ENCODE peak calls at places on chromosomes 7 and 10, in nine cellular contexts. X is ovary, V is body of pancreas, B is stomach, T is K562, E is IMR-90, Y is H54, I is A549, S is transverse colon. A is an unnamed sample.
A peak's percentile ranks its signal among the peaks of the same experiment; 100 is the strongest.

GRCh38 chr10:13462551-13462950 is 66.3 kb downstream of the BEND7 start:
- DNase-seq in X (no peak), V (no peak), B (no peak), T (no peak), E (peak; percentile 53), Y (no peak), I (no peak), S (no peak), A (no peak)

GRCh38 chr10:88990528-88991160 is at the start of gene FAS:
- DNase-seq in X (peak; percentile 77), V (peak; percentile 62), B (peak; percentile 68), T (no peak), E (peak; percentile 57), Y (peak; percentile 74), I (peak; percentile 69), S (peak; percentile 86), A (peak; percentile 55)

GRCh38 chr7:35707422-35707821 is 12.5 kb upstream of the HERPUD2 start:
- DNase-seq in X (no peak), V (no peak), B (no peak), T (no peak), E (peak; percentile 60), Y (no peak), I (no peak), S (no peak), A (no peak)

GRCh38 chr10:116307450-116307849 is 16.8 kb upstream of the CCDC172 start:
- DNase-seq in X (no peak), V (no peak), B (no peak), T (no peak), E (no peak), Y (no peak), I (no peak), S (no peak), A (no peak)

GRCh38 chr10:79049931-79050895 is 18.6 kb upstream of the ZMIZ1 start:
- DNase-seq in X (peak; percentile 3), V (no peak), B (no peak), T (no peak), E (peak; percentile 22), Y (no peak), I (no peak), S (no peak), A (peak; percentile 66)

GRCh38 chr10:8047452-8048280 is 6.8 kb upstream of the GATA3 start:
- DNase-seq in X (no peak), V (no peak), B (no peak), T (no peak), E (no peak), Y (no peak), I (no peak), S (no peak), A (no peak)

GRCh38 chr10:12849351-12850181 is 151.9 kb downstream of the CCDC3 start:
- DNase-seq in X (no peak), V (no peak), B (no peak), T (no peak), E (no peak), Y (no peak), I (no peak), S (no peak), A (no peak)

GRCh38 chr10:123643315-123643714 is 22.8 kb upstream of the GPR26 start:
- DNase-seq in X (no peak), V (no peak), B (peak; percentile 15), T (no peak), E (no peak), Y (no peak), I (no peak), S (no peak), A (no peak)

GRCh38 chr10:74189999-74190421 is 39.0 kb downstream of the ADK start:
- DNase-seq in X (no peak), V (no peak), B (no peak), T (peak; percentile 32), E (peak; percentile 93), Y (no peak), I (no peak), S (peak; percentile 21), A (peak; percentile 13)

GRCh38 chr10:82394122-82394521 is 519.1 kb downstream of the NRG3 start:
- DNase-seq in X (no peak), V (peak; percentile 55), B (peak; percentile 61), T (no peak), E (no peak), Y (no peak), I (no peak), S (no peak), A (no peak)

GRCh38 chr7:69812756-69813155 is 214.5 kb downstream of the AUTS2 start:
- DNase-seq in X (no peak), V (no peak), B (no peak), T (no peak), E (no peak), Y (no peak), I (no peak), S (no peak), A (no peak)

GRCh38 chr10:113875212-113875611 is 20.8 kb downstream of the NHLRC2 start:
- DNase-seq in X (no peak), V (peak; percentile 26), B (no peak), T (no peak), E (no peak), Y (no peak), I (no peak), S (no peak), A (no peak)

GRCh38 chr10:11401314-11402222 is 209.9 kb downstream of the USP6NL start:
- DNase-seq in X (no peak), V (no peak), B (no peak), T (no peak), E (no peak), Y (no peak), I (no peak), S (no peak), A (no peak)

GRCh38 chr10:48798486-48799254 is 114.0 kb downstream of the WDFY4 start:
- DNase-seq in X (no peak), V (no peak), B (no peak), T (no peak), E (peak; percentile 22), Y (no peak), I (no peak), S (no peak), A (no peak)

GRCh38 chr10:10462116-10462515 is 555.6 kb upstream of the CELF2 start:
- DNase-seq in X (no peak), V (no peak), B (no peak), T (no peak), E (no peak), Y (no peak), I (no peak), S (no peak), A (no peak)

GRCh38 chr10:11429439-11430052 is 181.9 kb downstream of the USP6NL start:
- DNase-seq in X (no peak), V (no peak), B (no peak), T (no peak), E (peak; percentile 10), Y (peak; percentile 30), I (no peak), S (no peak), A (no peak)

GRCh38 chr10:69578508-69578991 is 5.3 kb upstream of the NEUROG3 start:
- DNase-seq in X (no peak), V (no peak), B (no peak), T (no peak), E (no peak), Y (no peak), I (no peak), S (no peak), A (no peak)

DNA sequence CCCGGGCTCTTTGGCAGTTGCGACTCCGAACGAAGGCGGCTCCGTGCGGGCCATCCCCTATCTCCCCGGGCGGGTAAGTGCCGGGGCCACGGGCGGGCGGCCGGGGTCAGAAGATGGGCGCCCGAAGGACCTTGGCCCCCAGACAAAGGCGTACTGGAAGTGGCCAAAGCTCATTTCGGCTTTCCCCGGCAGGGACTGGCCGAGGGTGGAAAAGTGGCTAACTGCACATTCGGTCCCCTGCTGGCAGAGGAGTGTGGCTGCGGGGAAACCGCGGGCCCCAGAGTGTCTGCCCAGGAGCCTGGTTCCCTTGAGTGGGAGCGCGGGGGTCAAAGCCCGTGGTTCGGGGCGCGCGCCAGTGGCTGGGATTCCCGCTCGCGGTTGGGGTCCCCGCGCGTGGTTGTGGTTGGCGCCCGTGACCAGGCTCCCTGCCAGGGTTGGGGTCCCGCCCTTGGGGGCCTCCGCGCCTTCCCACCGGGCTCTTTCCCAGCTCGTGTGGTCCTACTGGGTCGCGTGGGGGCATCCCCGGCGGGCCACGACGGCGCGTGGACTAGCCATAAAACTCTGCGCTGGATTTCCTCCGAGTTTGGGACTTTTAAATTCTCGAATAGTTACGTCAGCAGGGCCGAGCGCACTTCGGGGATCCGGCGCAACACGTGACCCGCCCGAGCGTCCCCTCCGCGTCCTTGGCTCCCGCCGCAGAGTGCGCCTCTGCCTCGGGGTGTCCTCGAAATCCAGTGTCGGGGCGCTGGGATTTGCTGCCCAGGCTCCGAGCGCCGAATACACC is 124.4 kb downstream of the TACC2 start:
- DNase-seq in X (peak; percentile 82), V (peak; percentile 71), B (peak; percentile 69), T (peak; percentile 13), E (peak; percentile 68), Y (peak; percentile 54), I (peak; percentile 88), S (peak; percentile 75), A (peak; percentile 16)
- TF ChIP-seq POLR2A in X (peak; percentile 92), V (peak; percentile 74), B (no peak), T (no peak), E (peak; percentile 88), Y (no peak), I (peak; percentile 23), S (peak; percentile 67), A (no peak)

GRCh38 chr7:44646176-44646920 is 39.9 kb downstream of the OGDH start:
- DNase-seq in X (no peak), V (no peak), B (no peak), T (no peak), E (no peak), Y (no peak), I (no peak), S (no peak), A (no peak)
- TF ChIP-seq POLR2A in X (no peak), V (no peak), B (no peak), T (no peak), E (no peak), Y (no peak), I (no peak), S (no peak), A (no peak)

GRCh38 chr7:37775921-37776320 is 72.5 kb upstream of the NME8 start:
- DNase-seq in X (no peak), V (no peak), B (no peak), T (no peak), E (no peak), Y (no peak), I (no peak), S (no peak), A (no peak)

GRCh38 chr7:37765872-37766525 is 82.4 kb upstream of the NME8 start:
- DNase-seq in X (no peak), V (no peak), B (no peak), T (no peak), E (no peak), Y (no peak), I (no peak), S (no peak), A (no peak)

GRCh38 chr7:37771342-37771741 is 77.1 kb upstream of the NME8 start:
- DNase-seq in X (no peak), V (no peak), B (no peak), T (no peak), E (no peak), Y (no peak), I (no peak), S (no peak), A (no peak)

GRCh38 chr7:37770813-37771212 is 77.6 kb upstream of the NME8 start:
- DNase-seq in X (no peak), V (no peak), B (no peak), T (no peak), E (no peak), Y (no peak), I (no peak), S (no peak), A (no peak)
- TF ChIP-seq POLR2A in X (no peak), V (no peak), B (no peak), T (no peak), E (no peak), Y (no peak), I (no peak), S (no peak), A (no peak)

GRCh38 chr10:30784896-30785605 is 155.5 kb upstream of the LYZL2 start:
- DNase-seq in X (peak; percentile 68), V (peak; percentile 48), B (peak; percentile 68), T (no peak), E (peak; percentile 69), Y (peak; percentile 51), I (no peak), S (peak; percentile 68), A (peak; percentile 7)
- TF ChIP-seq POLR2A in X (no peak), V (no peak), B (no peak), T (no peak), E (no peak), Y (no peak), I (no peak), S (peak; percentile 56), A (no peak)

A was measured in erythroblast.